ENCODE peak calls at places on chromosomes 2 and 18, in six cellular contexts. One of them, this sample, is unnamed.

GRCh38 chr2:27909901-27910300 is 19.4 kb downstream of the BABAM2 start:
- DNase-seq in cardiac muscle cell: no peak
- DNase-seq in CD8-positive, alpha-beta memory T cell: no peak
- DNase-seq in adrenal gland: no peak
- DNase-seq in AG04450: no peak
- DNase-seq in stomach: no peak
- DNase-seq in this sample: no peak

GRCh38 chr2:17786727-17787126 is 29.5 kb upstream of the MSGN1 start:
- DNase-seq in stomach: no peak
- DNase-seq in adrenal gland: no peak
- DNase-seq in AG04450: no peak
- DNase-seq in CD8-positive, alpha-beta memory T cell: no peak
- DNase-seq in cardiac muscle cell: no peak
- DNase-seq in this sample: no peak

GRCh38 chr2:182404102-182404501 is 22.7 kb downstream of the PDE1A start:
- DNase-seq in AG04450: no peak
- DNase-seq in stomach: no peak
- DNase-seq in CD8-positive, alpha-beta memory T cell: no peak
- DNase-seq in adrenal gland: no peak
- DNase-seq in cardiac muscle cell: no peak
- DNase-seq in this sample: no peak

GRCh38 chr2:54483426-54483825 is 27.3 kb downstream of the SPTBN1 start:
- DNase-seq in stomach: no peak
- DNase-seq in CD8-positive, alpha-beta memory T cell: no peak
- DNase-seq in AG04450: no peak
- DNase-seq in adrenal gland: no peak
- DNase-seq in cardiac muscle cell: no peak
- DNase-seq in this sample: no peak

GRCh38 chr2:19801367-19802087 is 100.3 kb downstream of the TTC32 start:
- DNase-seq in AG04450: peak; percentile 94
- DNase-seq in adrenal gland: peak; percentile 97
- DNase-seq in stomach: peak; percentile 82
- DNase-seq in cardiac muscle cell: no peak
- DNase-seq in CD8-positive, alpha-beta memory T cell: no peak
- DNase-seq in this sample: peak; percentile 92

GRCh38 chr2:197356136-197356535 is 45.6 kb upstream of the ANKRD44 start:
- DNase-seq in AG04450: no peak
- DNase-seq in adrenal gland: no peak
- DNase-seq in cardiac muscle cell: no peak
- DNase-seq in CD8-positive, alpha-beta memory T cell: peak; percentile 13
- DNase-seq in stomach: no peak
- DNase-seq in this sample: no peak

GRCh38 chr2:136117909-136118818 is at the start of gene CXCR4:
- DNase-seq in cardiac muscle cell: peak; percentile 81
- DNase-seq in AG04450: no peak
- DNase-seq in CD8-positive, alpha-beta memory T cell: peak; percentile 89
- DNase-seq in adrenal gland: peak; percentile 80
- DNase-seq in stomach: peak; percentile 80
- DNase-seq in this sample: peak; percentile 59

GRCh38 chr2:187541086-187542085 is 12.8 kb downstream of the TFPI start:
- DNase-seq in AG04450: peak; percentile 49
- DNase-seq in cardiac muscle cell: no peak
- DNase-seq in CD8-positive, alpha-beta memory T cell: no peak
- DNase-seq in adrenal gland: peak; percentile 10
- DNase-seq in stomach: no peak
- DNase-seq in this sample: no peak

GRCh38 chr2:201882353-201883095 is 76.2 kb downstream of the CDK15 start:
- DNase-seq in stomach: no peak
- DNase-seq in AG04450: no peak
- DNase-seq in CD8-positive, alpha-beta memory T cell: no peak
- DNase-seq in cardiac muscle cell: no peak
- DNase-seq in adrenal gland: peak; percentile 10
- DNase-seq in this sample: peak; percentile 19

GRCh38 chr2:150605664-150606063 is 118.2 kb upstream of the RND3 start:
- DNase-seq in cardiac muscle cell: no peak
- DNase-seq in AG04450: no peak
- DNase-seq in stomach: no peak
- DNase-seq in CD8-positive, alpha-beta memory T cell: no peak
- DNase-seq in adrenal gland: no peak
- DNase-seq in this sample: no peak

GRCh38 chr2:102141011-102141914 is 1.3 kb upstream of the IL1R1 start:
- DNase-seq in AG04450: peak; percentile 92
- DNase-seq in cardiac muscle cell: no peak
- DNase-seq in CD8-positive, alpha-beta memory T cell: no peak
- DNase-seq in stomach: no peak
- DNase-seq in adrenal gland: peak; percentile 31
- DNase-seq in this sample: no peak
- H3K9me3 ChIP-seq in AG04450: peaks cover 24% of the 10 kb centered on the region
- H3K9me3 ChIP-seq in cardiac muscle cell: no peaks in the 10 kb centered on the region
- H3K9me3 ChIP-seq in CD8-positive, alpha-beta memory T cell: peaks cover 1% of the 10 kb centered on the region
- H3K9me3 ChIP-seq in stomach: peaks cover 13% of the 10 kb centered on the region
- H3K9me3 ChIP-seq in adrenal gland: peaks cover 6% of the 10 kb centered on the region
- H3K9me3 ChIP-seq in this sample: peaks cover 7% of the 10 kb centered on the region

GRCh38 chr18:11276678-11277077 is 127.3 kb upstream of the PIEZO2 start:
- DNase-seq in AG04450: no peak
- DNase-seq in cardiac muscle cell: no peak
- DNase-seq in CD8-positive, alpha-beta memory T cell: no peak
- DNase-seq in stomach: no peak
- DNase-seq in adrenal gland: no peak
- DNase-seq in this sample: no peak
- H3K9me3 ChIP-seq in AG04450: no peaks in the 10 kb centered on the region
- H3K9me3 ChIP-seq in cardiac muscle cell: no peaks in the 10 kb centered on the region
- H3K9me3 ChIP-seq in CD8-positive, alpha-beta memory T cell: no peaks in the 10 kb centered on the region
- H3K9me3 ChIP-seq in stomach: no peaks in the 10 kb centered on the region
- H3K9me3 ChIP-seq in adrenal gland: no peaks in the 10 kb centered on the region
- H3K9me3 ChIP-seq in this sample: no peaks in the 10 kb centered on the region

GRCh38 chr2:226164512-226164911 is 635.1 kb downstream of the IRS1 start:
- DNase-seq in adrenal gland: no peak
- DNase-seq in AG04450: no peak
- DNase-seq in CD8-positive, alpha-beta memory T cell: no peak
- DNase-seq in stomach: no peak
- DNase-seq in cardiac muscle cell: no peak
- DNase-seq in this sample: no peak
- H3K9me3 ChIP-seq in adrenal gland: no peaks in the 10 kb centered on the region
- H3K9me3 ChIP-seq in AG04450: no peaks in the 10 kb centered on the region
- H3K9me3 ChIP-seq in CD8-positive, alpha-beta memory T cell: no peaks in the 10 kb centered on the region
- H3K9me3 ChIP-seq in stomach: no peaks in the 10 kb centered on the region
- H3K9me3 ChIP-seq in cardiac muscle cell: no peaks in the 10 kb centered on the region
- H3K9me3 ChIP-seq in this sample: no peaks in the 10 kb centered on the region

DNA sequence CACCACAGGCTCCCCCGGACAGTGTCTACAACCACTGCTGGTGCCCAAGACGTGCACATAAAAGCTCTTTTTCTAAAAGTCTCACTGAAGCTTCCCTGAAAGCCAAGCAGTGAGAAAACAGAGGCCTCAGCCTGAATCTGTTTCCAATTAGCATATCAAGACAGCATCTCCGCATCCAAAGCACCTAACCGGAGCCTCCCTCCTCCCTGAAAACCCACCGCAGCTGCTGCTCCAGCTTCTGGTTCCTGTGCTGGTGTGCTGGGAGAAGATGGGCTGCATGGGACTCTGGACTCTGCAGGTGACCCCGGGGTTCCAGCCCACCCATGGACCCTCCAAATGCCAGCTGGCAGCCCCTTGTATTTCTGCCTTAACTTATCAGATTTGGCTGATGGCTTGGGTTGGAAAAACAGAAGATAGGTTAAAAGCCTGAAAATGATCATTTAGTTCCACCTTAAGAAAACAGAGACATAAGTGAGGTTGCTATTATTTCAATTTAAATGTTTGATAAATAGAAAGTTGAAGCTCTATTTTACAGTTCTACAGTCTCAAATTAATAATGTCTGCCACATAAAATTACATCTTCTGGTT is 103.3 kb downstream of the TMEM18 start:
- DNase-seq in stomach: no peak
- DNase-seq in adrenal gland: no peak
- DNase-seq in cardiac muscle cell: no peak
- DNase-seq in CD8-positive, alpha-beta memory T cell: no peak
- DNase-seq in AG04450: no peak
- DNase-seq in this sample: no peak
- H3K9me3 ChIP-seq in stomach: peaks cover 15% of the 10 kb centered on the region
- H3K9me3 ChIP-seq in adrenal gland: peaks cover 14% of the 10 kb centered on the region
- H3K9me3 ChIP-seq in cardiac muscle cell: no peaks in the 10 kb centered on the region
- H3K9me3 ChIP-seq in CD8-positive, alpha-beta memory T cell: no peaks in the 10 kb centered on the region
- H3K9me3 ChIP-seq in AG04450: peaks cover 23% of the 10 kb centered on the region
- H3K9me3 ChIP-seq in this sample: peaks cover 25% of the 10 kb centered on the region

GRCh38 chr18:6336239-6336638 is 78.5 kb downstream of the L3MBTL4 start:
- DNase-seq in AG04450: no peak
- DNase-seq in cardiac muscle cell: no peak
- DNase-seq in CD8-positive, alpha-beta memory T cell: no peak
- DNase-seq in adrenal gland: no peak
- DNase-seq in stomach: no peak
- DNase-seq in this sample: no peak

GRCh38 chr18:6341709-6342108 is 73.0 kb downstream of the L3MBTL4 start:
- DNase-seq in adrenal gland: no peak
- DNase-seq in stomach: no peak
- DNase-seq in cardiac muscle cell: no peak
- DNase-seq in AG04450: no peak
- DNase-seq in CD8-positive, alpha-beta memory T cell: no peak
- DNase-seq in this sample: no peak

GRCh38 chr18:6342990-6343389 is 71.7 kb downstream of the L3MBTL4 start:
- DNase-seq in CD8-positive, alpha-beta memory T cell: no peak
- DNase-seq in stomach: no peak
- DNase-seq in adrenal gland: no peak
- DNase-seq in AG04450: no peak
- DNase-seq in cardiac muscle cell: no peak
- DNase-seq in this sample: no peak

GRCh38 chr18:6341303-6341702 is 73.4 kb downstream of the L3MBTL4 start:
- DNase-seq in CD8-positive, alpha-beta memory T cell: no peak
- DNase-seq in stomach: no peak
- DNase-seq in cardiac muscle cell: no peak
- DNase-seq in AG04450: no peak
- DNase-seq in adrenal gland: no peak
- DNase-seq in this sample: no peak
- H3K9me3 ChIP-seq in CD8-positive, alpha-beta memory T cell: no peaks in the 10 kb centered on the region
- H3K9me3 ChIP-seq in stomach: peaks cover 19% of the 10 kb centered on the region
- H3K9me3 ChIP-seq in cardiac muscle cell: no peaks in the 10 kb centered on the region
- H3K9me3 ChIP-seq in AG04450: no peaks in the 10 kb centered on the region
- H3K9me3 ChIP-seq in adrenal gland: no peaks in the 10 kb centered on the region
- H3K9me3 ChIP-seq in this sample: peaks cover 18% of the 10 kb centered on the region

This sample was measured in psoas muscle.